ENCODE peak calls at places on chromosomes 13 and 19, in four cellular contexts. One of them, this sample, is unnamed.

GRCh38 chr19:44284968-44285367 is 19.9 kb downstream of the ZNF235 start:
- DNase-seq in H9: no peak
- DNase-seq in IMR-90: no peak
- DNase-seq in GM23338: no peak
- DNase-seq in this sample: no peak

GRCh38 chr19:41025871-41026270 is 34.8 kb downstream of the CYP2B6 start:
- DNase-seq in IMR-90: no peak
- DNase-seq in GM23338: peak
- DNase-seq in H9: peak
- DNase-seq in this sample: no peak

GRCh38 chr19:38684862-38685665 is 37.6 kb downstream of the ACTN4 start:
- DNase-seq in IMR-90: no peak
- DNase-seq in GM23338: no peak
- DNase-seq in H9: no peak
- DNase-seq in this sample: no peak

GRCh38 chr19:23436944-23437343 is 41.7 kb upstream of the ZNF91 start:
- DNase-seq in IMR-90: no peak
- DNase-seq in GM23338: peak
- DNase-seq in H9: peak
- DNase-seq in this sample: no peak

GRCh38 chr19:16062789-16063188 is 13.5 kb upstream of the TPM4 start:
- DNase-seq in IMR-90: no peak
- DNase-seq in GM23338: peak
- DNase-seq in H9: peak
- DNase-seq in this sample: peak

GRCh38 chr19:57708641-57709354 is at the start of gene ZNF154:
- DNase-seq in IMR-90: peak
- DNase-seq in H9: peak
- DNase-seq in GM23338: peak
- DNase-seq in this sample: peak

GRCh38 chr19:39426170-39426569 is 9.6 kb downstream of the RPS16 start:
- DNase-seq in H9: no peak
- DNase-seq in IMR-90: no peak
- DNase-seq in GM23338: no peak
- DNase-seq in this sample: no peak

GRCh38 chr19:2610637-2611482 is 91.6 kb downstream of the GNG7 start:
- DNase-seq in GM23338: peak
- DNase-seq in IMR-90: peak
- DNase-seq in H9: peak
- DNase-seq in this sample: peak

GRCh38 chr19:38838208-38838985 is 6.8 kb upstream of the ECH1 start:
- DNase-seq in H9: no peak
- DNase-seq in IMR-90: no peak
- DNase-seq in GM23338: no peak
- DNase-seq in this sample: peak

GRCh38 chr19:10625003-10625761 is at the start of gene SLC44A2:
- DNase-seq in H9: peak
- DNase-seq in IMR-90: peak
- DNase-seq in GM23338: peak
- DNase-seq in this sample: peak

GRCh38 chr19:35908977-35909683 is 1.0 kb upstream of the TYROBP start:
- DNase-seq in IMR-90: no peak
- DNase-seq in H9: no peak
- DNase-seq in GM23338: no peak
- DNase-seq in this sample: no peak

GRCh38 chr19:1616875-1617274 is 11.6 kb upstream of the UQCR11 start:
- DNase-seq in IMR-90: no peak
- DNase-seq in GM23338: no peak
- DNase-seq in H9: no peak
- DNase-seq in this sample: no peak

GRCh38 chr19:14347999-14348889 is 33.0 kb upstream of the ADGRE5 start:
- DNase-seq in GM23338: peak
- DNase-seq in IMR-90: no peak
- DNase-seq in H9: peak
- DNase-seq in this sample: peak

GRCh38 chr19:2477732-2478191 is 1.8 kb downstream of the GADD45B start:
- DNase-seq in IMR-90: peak
- DNase-seq in GM23338: no peak
- DNase-seq in H9: no peak
- DNase-seq in this sample: peak

GRCh38 chr13:91398413-91399188 is at the start of gene GPC5:
- DNase-seq in IMR-90: peak
- DNase-seq in H9: peak
- DNase-seq in GM23338: peak
- DNase-seq in this sample: peak

GRCh38 chr13:39159393-39159792 is 121.1 kb downstream of the NHLRC3 start:
- DNase-seq in IMR-90: no peak
- DNase-seq in GM23338: no peak
- DNase-seq in H9: no peak
- DNase-seq in this sample: no peak

GRCh38 chr19:44803442-44804428 is 5.2 kb upstream of the BCAM start:
- DNase-seq in GM23338: no peak
- DNase-seq in IMR-90: no peak
- DNase-seq in H9: no peak
- DNase-seq in this sample: peak

GRCh38 chr19:48390188-48391099 is 907 bp downstream of the KDELR1 start:
- DNase-seq in IMR-90: peak
- DNase-seq in H9: peak
- DNase-seq in GM23338: peak
- DNase-seq in this sample: peak

GRCh38 chr13:110403315-110403714 is 96.2 kb downstream of the COL4A2 start:
- DNase-seq in IMR-90: peak
- DNase-seq in GM23338: no peak
- DNase-seq in H9: no peak
- DNase-seq in this sample: no peak

GRCh38 chr19:10748924-10749434 is 31.1 kb downstream of the DNM2 start:
- DNase-seq in GM23338: no peak
- DNase-seq in H9: no peak
- DNase-seq in IMR-90: no peak
- DNase-seq in this sample: peak

GRCh38 chr13:48560657-48561337 is 27.9 kb upstream of the RCBTB2 start:
- DNase-seq in IMR-90: no peak
- DNase-seq in GM23338: no peak
- DNase-seq in H9: no peak
- DNase-seq in this sample: no peak

GRCh38 chr19:4380254-4380727 is 20.1 kb downstream of the SH3GL1 start:
- DNase-seq in H9: no peak
- DNase-seq in GM23338: no peak
- DNase-seq in IMR-90: no peak
- DNase-seq in this sample: no peak

GRCh38 chr19:30649934-30650614 is 277.9 kb downstream of the ZNF536 start:
- DNase-seq in H9: no peak
- DNase-seq in GM23338: peak
- DNase-seq in IMR-90: peak
- DNase-seq in this sample: peak

GRCh38 chr19:35264281-35265125 is 4.3 kb upstream of the USF2 start:
- DNase-seq in IMR-90: no peak
- DNase-seq in GM23338: no peak
- DNase-seq in H9: peak
- DNase-seq in this sample: no peak

GRCh38 chr19:53076984-53077383 is 26.2 kb downstream of the ZNF160 start:
- DNase-seq in H9: peak
- DNase-seq in GM23338: peak
- DNase-seq in IMR-90: peak
- DNase-seq in this sample: peak

GRCh38 chr13:111429064-111429558 is 108.7 kb downstream of the TEX29 start:
- DNase-seq in IMR-90: peak
- DNase-seq in GM23338: peak
- DNase-seq in H9: peak
- DNase-seq in this sample: peak

GRCh38 chr19:14526423-14526822 is 3.0 kb upstream of the TECR start:
- DNase-seq in GM23338: no peak
- DNase-seq in IMR-90: no peak
- DNase-seq in H9: no peak
- DNase-seq in this sample: no peak

GRCh38 chr19:10384580-10384979 is 4.2 kb upstream of the TYK2 start:
- DNase-seq in H9: no peak
- DNase-seq in GM23338: peak
- DNase-seq in IMR-90: no peak
- DNase-seq in this sample: no peak

GRCh38 chr19:6238643-6239281 is 41.0 kb downstream of the MLLT1 start:
- DNase-seq in H9: no peak
- DNase-seq in IMR-90: peak
- DNase-seq in GM23338: no peak
- DNase-seq in this sample: no peak

GRCh38 chr19:6238256-6238642 is 41.5 kb downstream of the MLLT1 start:
- DNase-seq in GM23338: no peak
- DNase-seq in IMR-90: no peak
- DNase-seq in H9: no peak
- DNase-seq in this sample: no peak

GRCh38 chr19:6234527-6234926 is 45.2 kb downstream of the MLLT1 start:
- DNase-seq in IMR-90: peak
- DNase-seq in GM23338: no peak
- DNase-seq in H9: no peak
- DNase-seq in this sample: no peak

GRCh38 chr19:6235031-6235951 is 44.5 kb downstream of the MLLT1 start:
- DNase-seq in GM23338: no peak
- DNase-seq in IMR-90: no peak
- DNase-seq in H9: no peak
- DNase-seq in this sample: no peak

GRCh38 chr19:6236310-6237291 is 43.2 kb downstream of the MLLT1 start:
- DNase-seq in H9: no peak
- DNase-seq in IMR-90: no peak
- DNase-seq in GM23338: peak
- DNase-seq in this sample: no peak
- TF ChIP-seq CTCF in H9: peak
- TF ChIP-seq CTCF in IMR-90: no peak
- TF ChIP-seq CTCF in GM23338: no peak
- TF ChIP-seq CTCF in this sample: no peak

GRCh38 chr13:112686987-112687386 is 2.9 kb upstream of the ATP11A start:
- DNase-seq in IMR-90: no peak
- DNase-seq in H9: peak
- DNase-seq in GM23338: no peak
- DNase-seq in this sample: no peak

GRCh38 chr13:112690242-112690943 is 555 bp downstream of the ATP11A start:
- DNase-seq in IMR-90: peak
- DNase-seq in GM23338: peak
- DNase-seq in H9: peak
- DNase-seq in this sample: peak

GRCh38 chr13:112687836-112688559 is 1.8 kb upstream of the ATP11A start:
- DNase-seq in H9: peak
- DNase-seq in GM23338: no peak
- DNase-seq in IMR-90: no peak
- DNase-seq in this sample: no peak

GRCh38 chr13:112689498-112690241 is at the start of gene ATP11A:
- DNase-seq in H9: peak
- DNase-seq in GM23338: peak
- DNase-seq in IMR-90: peak
- DNase-seq in this sample: peak

DNA sequence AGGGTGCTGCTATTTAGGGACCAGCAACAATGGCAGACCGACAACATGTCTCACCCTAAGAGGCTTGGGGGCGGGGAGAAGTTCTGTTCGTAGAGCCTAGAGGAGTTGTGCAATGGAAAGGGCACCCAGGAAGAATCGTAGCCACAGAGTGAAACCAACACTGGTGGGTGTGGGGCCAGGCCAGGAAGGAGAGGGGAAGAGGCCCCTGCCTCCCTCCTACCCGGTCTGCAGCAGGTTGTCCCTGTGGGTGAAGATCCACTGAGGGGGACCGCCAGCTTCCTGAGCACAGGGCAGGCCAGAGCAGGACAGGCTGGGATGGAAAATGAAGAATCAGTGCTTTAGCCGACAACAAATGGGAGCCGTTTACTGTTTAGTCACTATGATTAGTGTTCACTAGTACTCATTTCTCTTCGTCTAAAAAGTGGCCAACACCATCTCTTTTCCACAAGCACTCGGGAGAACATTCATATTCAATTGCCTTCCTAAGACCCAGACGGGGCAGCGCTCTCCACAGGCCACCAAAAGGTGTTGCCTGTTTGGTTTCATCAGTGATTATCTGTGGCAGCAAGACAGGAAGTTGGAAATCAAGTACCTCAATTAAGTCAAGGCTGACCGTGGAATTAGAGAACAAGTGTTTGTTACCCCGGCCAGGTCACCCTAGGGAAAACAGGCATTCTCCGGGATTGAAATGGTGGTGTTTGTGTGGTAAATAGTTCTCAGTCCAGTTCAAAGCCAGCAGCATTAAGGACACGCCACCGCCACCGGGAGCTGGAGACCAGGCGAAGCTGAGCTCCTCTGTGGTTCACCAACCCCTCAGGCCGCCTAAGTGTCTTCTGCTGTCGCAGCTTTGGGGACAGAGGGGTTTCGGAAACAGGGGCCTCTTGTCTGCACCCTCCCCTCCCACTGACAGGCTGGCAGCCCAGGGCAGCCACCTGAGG is 1.0 kb upstream of the ATP11A start:
- DNase-seq in IMR-90: no peak
- DNase-seq in GM23338: peak
- DNase-seq in H9: peak
- DNase-seq in this sample: no peak
- H2AFZ ChIP-seq in IMR-90: peak
- H2AFZ ChIP-seq in GM23338: peak
- H2AFZ ChIP-seq in H9: no peak
- H2AFZ ChIP-seq in this sample: peak

DNA sequence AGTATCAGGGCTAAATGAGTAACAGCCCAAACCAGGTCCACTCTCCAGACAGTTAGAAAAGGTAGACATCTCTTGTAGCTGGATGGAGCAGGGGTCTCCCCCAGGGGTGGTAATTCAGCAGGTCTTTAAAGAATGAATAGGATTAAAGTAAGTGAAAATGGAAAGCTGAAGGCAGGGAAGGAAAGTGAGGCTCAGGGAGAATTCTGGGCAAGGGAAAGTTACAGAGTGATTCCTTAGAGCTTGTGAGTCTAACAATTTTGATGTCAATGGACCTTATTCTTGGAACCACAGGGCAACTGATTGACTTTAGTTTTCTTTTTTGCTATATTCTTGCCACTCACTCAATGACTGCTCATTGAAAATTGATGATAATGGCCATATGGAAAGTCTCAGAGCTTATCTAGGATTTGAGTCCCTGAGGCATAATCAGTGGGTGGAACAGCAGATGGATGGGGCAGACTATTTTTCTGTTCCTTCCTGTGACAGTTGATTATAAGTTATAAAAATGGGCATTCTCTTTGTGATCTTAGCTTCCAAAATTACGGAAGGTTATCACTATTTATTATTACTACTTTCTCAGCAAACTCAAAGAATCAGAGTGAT is 76.9 kb downstream of the LRCH1 start:
- DNase-seq in IMR-90: no peak
- DNase-seq in GM23338: no peak
- DNase-seq in H9: no peak
- DNase-seq in this sample: no peak
- TF ChIP-seq CTCF in IMR-90: no peak
- TF ChIP-seq CTCF in GM23338: no peak
- TF ChIP-seq CTCF in H9: no peak
- TF ChIP-seq CTCF in this sample: no peak

DNA sequence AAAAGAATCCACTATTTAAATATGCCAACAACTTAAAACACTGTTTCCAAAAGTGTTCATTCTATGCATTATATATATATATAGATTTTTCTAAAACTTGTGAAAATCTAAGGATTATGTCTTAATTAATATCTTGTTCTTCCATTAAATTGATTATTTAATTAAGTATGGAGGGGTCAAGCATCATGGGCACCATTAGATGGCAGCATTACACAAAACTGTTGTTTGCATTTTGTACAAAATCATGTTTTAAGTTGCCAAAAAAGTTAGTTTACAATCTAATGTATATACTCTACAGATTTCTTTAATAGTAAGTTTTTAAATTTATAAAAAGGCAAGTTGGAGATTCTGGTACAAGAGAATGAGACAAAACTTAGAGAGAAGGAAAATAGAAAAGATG is 213.2 kb upstream of the EDNRB start:
- DNase-seq in GM23338: no peak
- DNase-seq in IMR-90: peak
- DNase-seq in H9: no peak
- DNase-seq in this sample: no peak
- H2AFZ ChIP-seq in GM23338: no peak
- H2AFZ ChIP-seq in IMR-90: no peak
- H2AFZ ChIP-seq in H9: no peak
- H2AFZ ChIP-seq in this sample: no peak

This sample was measured in hepatocyte.